ENCODE peak calls at places on chromosome 14, in six cellular contexts. J is EL, T is RPMI7951, O is hypothalamus, E is amygdala, N is HepG2. L is an unnamed sample.

GRCh38 chr14:31947076-31947475 is 130.0 kb upstream of the ARHGAP5 start:
- DNase-seq in O (no peak), T (no peak), N (no peak), E (no peak), J (no peak), L (no peak)

GRCh38 chr14:25237845-25238244 is 187.9 kb upstream of the STXBP6 start:
- DNase-seq in T (peak), E (no peak), O (no peak), J (peak), N (peak), L (no peak)

GRCh38 chr14:22472935-22473854 is 115.8 kb downstream of the DAD1 start:
- DNase-seq in O (peak), N (peak), J (peak), T (peak), E (peak), L (peak)

GRCh38 chr14:83974647-83975163 is 1555.2 kb upstream of the FLRT2 start:
- DNase-seq in E (no peak), J (no peak), T (no peak), N (no peak), O (no peak), L (no peak)

GRCh38 chr14:65095633-65096205 is 6.6 kb downstream of the MAX start:
- DNase-seq in O (no peak), N (no peak), E (peak), J (peak), T (peak), L (no peak)

GRCh38 chr14:75727124-75727523 is 66.1 kb downstream of the TTLL5 start:
- DNase-seq in J (no peak), N (no peak), O (no peak), E (no peak), T (no peak), L (no peak)

GRCh38 chr14:32128703-32129102 is 51.6 kb downstream of the ARHGAP5 start:
- DNase-seq in O (no peak), J (no peak), N (no peak), T (no peak), E (no peak), L (no peak)

GRCh38 chr14:55386037-55386798 is 25.4 kb downstream of the ATG14 start:
- DNase-seq in J (no peak), N (no peak), O (no peak), T (no peak), E (no peak), L (peak)

GRCh38 chr14:93525691-93526451 is 95.1 kb downstream of the UNC79 start:
- DNase-seq in E (no peak), N (no peak), J (no peak), O (no peak), T (no peak), L (no peak)

GRCh38 chr14:92510972-92511371 is 2.6 kb upstream of the RIN3 start:
- DNase-seq in J (no peak), O (no peak), T (no peak), E (no peak), N (peak), L (no peak)